ENCODE peak calls at places on chromosomes 12 and 14, in six cellular contexts. A is stimulated activated CD8-positive, alpha-beta memory T cell treated with anti-CD3 and anti-CD28 coated beads, Interleukin-15, amount 100 ng/mL, for 24 hours; Q is NCI-H748 treated with DMSO at 0.1 percent for 48 hours; W is endodermal cell; N is cardiac muscle cell; E is effector memory CD8-positive, alpha-beta T cell. K is an unnamed sample.

GRCh38 chr12:116113398-116114130 is 163.9 kb downstream of the MED13L start:
- DNase-seq in E (no peak), W (no peak), Q (no peak), A (no peak), N (no peak), K (no peak)

GRCh38 chr14:89926709-89927108 is 27.8 kb downstream of the EFCAB11 start:
- DNase-seq in Q (no peak), A (no peak), N (no peak), E (no peak), W (no peak), K (no peak)

GRCh38 chr12:101795786-101796185 is 35.0 kb downstream of the GNPTAB start:
- DNase-seq in E (no peak), A (no peak), N (no peak), Q (no peak), W (no peak), K (no peak)

GRCh38 chr14:92247347-92247746 is 75.6 kb upstream of the SLC24A4 start:
- DNase-seq in E (no peak), A (no peak), Q (no peak), N (no peak), W (no peak), K (no peak)

GRCh38 chr14:30906752-30907658 is 32.6 kb downstream of the COCH start:
- DNase-seq in N (no peak), Q (peak; percentile 7), E (no peak), A (no peak), W (no peak), K (no peak)

GRCh38 chr14:74551001-74551400 is 57.4 kb downstream of the ISCA2 start:
- DNase-seq in N (no peak), Q (no peak), W (no peak), E (no peak), A (no peak), K (no peak)

GRCh38 chr12:6550294-6551062 is 5.4 kb downstream of the IFFO1 start:
- DNase-seq in N (no peak), A (no peak), E (no peak), W (no peak), Q (no peak), K (no peak)

GRCh38 chr12:108110844-108111243 is 18.2 kb upstream of the WSCD2 start:
- DNase-seq in A (no peak), W (peak; percentile 13), Q (no peak), E (no peak), N (no peak), K (no peak)

GRCh38 chr14:89750206-89750867 is 204.2 kb downstream of the EFCAB11 start:
- DNase-seq in Q (no peak), A (no peak), N (no peak), W (no peak), E (no peak), K (no peak)

GRCh38 chr12:50764861-50765324 is 992 bp downstream of the ATF1 start:
- DNase-seq in W (no peak), E (no peak), N (peak; percentile 59), Q (peak; percentile 36), A (no peak), K (no peak)

K was measured in breast epithelium.